ENCODE peak calls at places on chromosomes 6 and 20, in nine cellular contexts. T is GM23338, V is GM23248, Q is HCT116, Y is SK-N-SH, X is hepatocyte, P is MM.1S, J is PC-3, Z is OCI-LY7. C is an unnamed sample. For H4K20me1, the result is how much of the 10 kb centered on the place peaks cover.

GRCh38 chr6:1560281-1561058 is 49.2 kb upstream of the FOXC1 start:
- DNase-seq in T (no peak), V (no peak), Q (no peak), Y (no peak), X (no peak), P (no peak), J (no peak), Z (no peak), C (no peak)

GRCh38 chr6:119476024-119476423 is 126.5 kb upstream of the MAN1A1 start:
- DNase-seq in T (no peak), V (no peak), Q (no peak), Y (no peak), X (no peak), P (no peak), J (no peak), Z (no peak), C (no peak)

GRCh38 chr20:50144362-50144761 is 9.2 kb downstream of the PEDS1 start:
- DNase-seq in T (no peak), V (peak), Q (no peak), Y (no peak), X (peak), P (no peak), J (peak), Z (no peak), C (no peak)

GRCh38 chr20:621115-621756 is 11.1 kb upstream of the TCF15 start:
- DNase-seq in T (no peak), V (peak), Q (no peak), Y (no peak), X (no peak), P (no peak), J (no peak), Z (no peak), C (no peak)

GRCh38 chr6:112218563-112218962 is 35.8 kb downstream of the LAMA4 start:
- DNase-seq in T (no peak), V (peak), Q (no peak), Y (no peak), X (no peak), P (no peak), J (no peak), Z (no peak), C (no peak)

GRCh38 chr6:97282238-97282725 is 734 bp downstream of the MMS22L start:
- DNase-seq in T (peak), V (peak), Q (no peak), Y (peak), X (peak), P (peak), J (peak), Z (peak), C (peak)

GRCh38 chr6:45445749-45446454 is 68.2 kb upstream of the SUPT3H start:
- DNase-seq in T (peak), V (peak), Q (peak), Y (peak), X (peak), P (no peak), J (peak), Z (no peak), C (no peak)

GRCh38 chr20:25453035-25453810 is 45.8 kb downstream of the GINS1 start:
- DNase-seq in T (no peak), V (peak), Q (no peak), Y (peak), X (no peak), P (no peak), J (peak), Z (no peak), C (no peak)

GRCh38 chr20:10432079-10432478 is 1.9 kb downstream of the MKKS start:
- DNase-seq in T (no peak), V (peak), Q (no peak), Y (no peak), X (no peak), P (no peak), J (no peak), Z (no peak), C (no peak)

GRCh38 chr6:41706876-41707564 is 28.4 kb downstream of the TFEB start:
- DNase-seq in T (no peak), V (peak), Q (no peak), Y (no peak), X (peak), P (no peak), J (no peak), Z (peak), C (no peak)
- H2AFZ ChIP-seq in T (no peak), V (no peak), Q (no peak), Y (no peak), X (no peak), P (no peak), J (no peak), Z (no peak), C (no peak)

GRCh38 chr6:113881473-113881980 is 24.4 kb downstream of the MARCKS start:
- DNase-seq in T (no peak), V (no peak), Q (no peak), Y (no peak), X (no peak), P (no peak), J (no peak), Z (no peak), C (no peak)

GRCh38 chr6:113882341-113882740 is 25.2 kb downstream of the MARCKS start:
- DNase-seq in T (no peak), V (no peak), Q (no peak), Y (no peak), X (no peak), P (no peak), J (no peak), Z (no peak), C (no peak)

GRCh38 chr6:113888996-113889635 is 32.0 kb downstream of the MARCKS start:
- DNase-seq in T (no peak), V (no peak), Q (no peak), Y (no peak), X (no peak), P (no peak), J (no peak), Z (no peak), C (no peak)

GRCh38 chr6:113888493-113888892 is 31.3 kb downstream of the MARCKS start:
- DNase-seq in T (no peak), V (no peak), Q (no peak), Y (no peak), X (no peak), P (no peak), J (peak), Z (no peak), C (no peak)

DNA sequence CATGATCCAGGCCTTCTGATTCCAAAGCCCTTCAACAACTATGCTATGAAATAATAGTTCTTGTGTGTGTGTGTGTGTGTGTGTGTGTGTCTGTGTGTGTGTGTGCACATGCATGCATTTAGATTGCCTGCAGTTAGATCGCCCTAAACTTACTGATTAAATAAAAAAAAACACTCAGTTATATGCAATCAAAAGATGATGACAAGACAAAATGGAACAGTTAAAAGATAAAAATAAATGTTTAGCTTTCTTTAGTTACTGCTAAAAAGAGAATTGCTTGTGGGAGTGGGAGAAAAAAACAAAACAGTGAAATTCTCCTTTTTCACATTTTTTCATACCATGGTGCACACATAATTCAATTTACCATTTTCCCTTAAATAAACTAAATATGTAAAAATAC is 29.4 kb downstream of the MARCKS start:
- DNase-seq in T (no peak), V (no peak), Q (no peak), Y (no peak), X (no peak), P (no peak), J (no peak), Z (no peak), C (no peak)
- TF ChIP-seq EZH2phosphoT487 in T (no peak), V (no peak), Q (no peak), Y (no peak), X (no peak), P (no peak), J (no peak), Z (no peak), C (no peak)

GRCh38 chr20:43977962-43978361 is 63.3 kb downstream of the TOX2 start:
- DNase-seq in T (no peak), V (no peak), Q (no peak), Y (no peak), X (no peak), P (no peak), J (no peak), Z (no peak), C (no peak)
- H4K20me1 ChIP-seq in T (under half), V (under half), Q (under half), Y (under half), X (under half), P (under half), J (under half), Z (under half), C (under half)

DNA sequence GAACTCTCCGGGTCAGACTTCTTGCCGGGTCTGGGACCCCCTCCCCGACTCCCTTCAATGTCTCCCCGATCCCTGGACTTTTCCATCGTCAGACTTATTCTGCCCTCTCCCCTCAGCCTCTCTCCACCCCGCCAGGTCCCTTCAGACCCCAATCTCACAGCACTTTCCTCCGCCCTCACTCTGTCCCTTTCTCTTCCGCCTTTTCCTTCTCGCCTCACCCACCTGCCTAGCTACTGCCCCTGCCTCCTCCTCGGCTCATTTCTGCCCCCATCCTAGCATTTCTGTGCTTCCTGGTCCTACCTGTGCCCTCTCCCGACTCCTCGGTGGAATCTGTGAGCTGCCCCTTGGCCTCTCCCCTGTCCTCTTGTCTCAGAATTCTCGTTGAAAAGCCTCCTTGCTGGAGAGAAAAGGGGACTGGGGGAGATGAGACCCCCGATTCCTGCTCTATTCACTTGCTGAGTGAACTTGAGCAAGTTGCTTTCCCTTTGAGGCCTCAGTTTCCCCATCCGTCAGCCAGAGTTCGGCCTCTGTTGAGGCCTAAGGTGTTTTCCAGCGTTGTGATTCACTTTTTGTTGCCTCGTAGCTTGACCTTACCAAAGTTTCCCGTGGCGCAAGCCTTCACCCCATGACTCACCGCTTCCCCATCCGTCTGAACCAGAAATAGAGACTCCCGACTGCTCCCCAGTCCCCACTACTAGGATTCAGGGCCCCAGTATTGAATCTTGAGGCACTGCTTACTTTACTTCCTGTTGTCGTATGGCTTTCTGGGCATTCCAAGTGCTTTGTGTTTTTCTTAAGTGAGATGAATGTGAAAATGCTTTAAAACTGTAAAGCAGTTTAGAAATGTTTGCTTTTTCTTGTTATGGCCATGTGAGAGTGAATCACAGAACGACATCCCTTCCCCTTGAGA is 870 bp downstream of the CHMP4B start:
- DNase-seq in T (peak), V (peak), Q (no peak), Y (peak), X (peak), P (peak), J (peak), Z (peak), C (peak)
- H2AFZ ChIP-seq in T (peak), V (peak), Q (no peak), Y (peak), X (peak), P (no peak), J (peak), Z (no peak), C (peak)

GRCh38 chr6:49919261-49919660 is 44.7 kb downstream of the DEFB114 start:
- DNase-seq in T (no peak), V (no peak), Q (no peak), Y (no peak), X (no peak), P (no peak), J (no peak), Z (no peak), C (no peak)

GRCh38 chr6:49918787-49919186 is 45.2 kb downstream of the DEFB114 start:
- DNase-seq in T (peak), V (no peak), Q (no peak), Y (no peak), X (no peak), P (no peak), J (no peak), Z (no peak), C (peak)

GRCh38 chr6:49929340-49929739 is 34.6 kb downstream of the DEFB114 start:
- DNase-seq in T (no peak), V (no peak), Q (no peak), Y (no peak), X (no peak), P (no peak), J (no peak), Z (no peak), C (no peak)

GRCh38 chr6:49919935-49920644 is 43.9 kb downstream of the DEFB114 start:
- DNase-seq in T (no peak), V (no peak), Q (no peak), Y (no peak), X (no peak), P (no peak), J (no peak), Z (no peak), C (no peak)

DNA sequence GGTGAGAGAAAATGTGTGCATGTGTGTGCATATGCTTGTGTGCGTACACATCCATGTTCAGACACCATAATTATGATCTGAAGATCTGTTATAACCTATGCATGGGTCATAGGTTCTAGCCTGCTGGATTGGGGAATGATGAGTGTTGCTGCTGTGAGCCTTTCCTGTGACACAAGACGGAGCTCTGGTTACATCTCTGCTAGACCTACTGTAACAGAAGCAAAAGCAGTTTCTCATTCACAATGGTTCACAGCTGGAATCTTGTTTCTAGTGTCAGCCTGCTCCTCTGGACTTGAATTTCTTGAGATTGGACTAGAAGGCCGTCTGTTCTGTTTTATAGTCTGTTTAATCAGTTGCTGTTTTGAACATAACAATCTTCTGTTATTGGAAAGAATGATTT is 40.1 kb downstream of the DEFB114 start:
- DNase-seq in T (peak), V (no peak), Q (no peak), Y (no peak), X (no peak), P (no peak), J (no peak), Z (no peak), C (peak)
- TF ChIP-seq EZH2phosphoT487 in T (no peak), V (no peak), Q (no peak), Y (no peak), X (no peak), P (no peak), J (no peak), Z (no peak), C (no peak)

DNA sequence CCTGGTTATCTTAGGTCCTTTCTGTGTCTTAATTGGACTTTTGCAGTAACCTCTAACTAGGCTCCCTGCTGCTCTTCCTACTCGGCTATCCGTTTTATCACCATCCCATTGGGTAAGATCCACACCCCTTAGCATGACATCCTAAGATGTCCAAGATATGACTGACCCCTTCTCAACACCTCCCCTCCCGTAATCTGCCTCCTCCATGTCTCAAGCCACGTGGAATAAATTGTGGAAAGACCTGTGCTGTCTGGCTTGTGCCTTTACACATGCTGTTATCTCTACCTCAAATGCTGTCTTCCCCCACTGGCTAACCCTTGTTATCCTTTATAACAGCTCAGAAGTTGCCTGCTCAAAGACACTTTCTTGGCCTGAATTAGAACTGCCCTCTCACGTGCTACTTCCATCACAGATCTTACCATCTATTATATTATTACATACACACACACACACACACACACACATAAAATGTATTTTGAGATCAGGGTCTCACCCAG is 26.5 kb downstream of the EIF2S2 start:
- DNase-seq in T (no peak), V (no peak), Q (no peak), Y (no peak), X (no peak), P (no peak), J (no peak), Z (no peak), C (no peak)
- H4K20me1 ChIP-seq in T (under half), V (under half), Q (under half), Y (under half), X (under half), P (under half), J (under half), Z (under half), C (under half)